ENCODE peak calls at places on chromosomes 6 and 20, in seven cellular contexts. V, L, E, S, F, Q and N are unnamed samples.
A peak's percentile ranks its signal among the peaks of the same experiment; 100 is the strongest.

GRCh38 chr6:70180904-70181599 is 121.8 kb downstream of the COL9A1 start:
- DNase-seq in V (no peak), L (no peak), E (no peak), S (no peak), F (no peak), Q (no peak), N (peak; percentile 11)

GRCh38 chr6:56899311-56899710 is 55.6 kb upstream of the BEND6 start:
- DNase-seq in V (no peak), L (peak; percentile 53), E (no peak), S (no peak), F (no peak), Q (no peak), N (peak; percentile 47)

GRCh38 chr20:59455392-59456341 is 148.7 kb upstream of the PHACTR3 start:
- DNase-seq in V (no peak), L (peak; percentile 15), E (no peak), S (peak; percentile 38), F (no peak), Q (no peak), N (peak; percentile 48)

GRCh38 chr6:3405679-3406078 is 51.2 kb downstream of the SLC22A23 start:
- DNase-seq in V (no peak), L (no peak), E (no peak), S (no peak), F (no peak), Q (no peak), N (peak; percentile 59)

GRCh38 chr6:159966339-159966738 is 2.5 kb upstream of the IGF2R start:
- DNase-seq in V (no peak), L (no peak), E (no peak), S (no peak), F (no peak), Q (no peak), N (no peak)

GRCh38 chr6:47727391-47727790 is 29.0 kb downstream of the ADGRF4 start:
- DNase-seq in V (no peak), L (no peak), E (no peak), S (no peak), F (no peak), Q (no peak), N (no peak)

GRCh38 chr20:1171461-1172093 is 13.2 kb downstream of the TMEM74B start:
- DNase-seq in V (peak; percentile 54), L (peak; percentile 34), E (no peak), S (no peak), F (no peak), Q (no peak), N (peak; percentile 26)

GRCh38 chr6:134436281-134436815 is 118.4 kb upstream of the SGK1 start:
- DNase-seq in V (peak; percentile 84), L (peak; percentile 96), E (peak; percentile 58), S (peak; percentile 54), F (peak; percentile 79), Q (no peak), N (peak; percentile 90)

GRCh38 chr6:34795836-34796425 is 4.0 kb downstream of the BLTP3A start:
- DNase-seq in V (no peak), L (peak; percentile 56), E (no peak), S (no peak), F (no peak), Q (no peak), N (peak; percentile 69)

GRCh38 chr20:62704341-62704948 is 4.2 kb upstream of the NTSR1 start:
- DNase-seq in V (no peak), L (peak; percentile 97), E (peak; percentile 80), S (no peak), F (peak; percentile 89), Q (peak; percentile 95), N (peak; percentile 99)

GRCh38 chr6:43886067-43886461 is 116.1 kb downstream of the VEGFA start:
- DNase-seq in V (no peak), L (no peak), E (no peak), S (no peak), F (no peak), Q (no peak), N (no peak)

GRCh38 chr6:35240838-35241801 is 18.4 kb upstream of the ZNF76 start:
- DNase-seq in V (peak; percentile 86), L (peak; percentile 55), E (peak; percentile 82), S (peak; percentile 82), F (peak; percentile 86), Q (peak; percentile 15), N (peak; percentile 88)

GRCh38 chr20:62566266-62566665 is 76.0 kb upstream of the SLCO4A1 start:
- DNase-seq in V (no peak), L (no peak), E (no peak), S (no peak), F (no peak), Q (no peak), N (no peak)

GRCh38 chr6:122717350-122717749 is 62.2 kb upstream of the FABP7 start:
- DNase-seq in V (no peak), L (peak; percentile 15), E (no peak), S (no peak), F (no peak), Q (no peak), N (no peak)

GRCh38 chr6:149212892-149213786 is 104.4 kb upstream of the TAB2 start:
- DNase-seq in V (peak; percentile 71), L (peak; percentile 9), E (no peak), S (peak; percentile 48), F (no peak), Q (no peak), N (no peak)

GRCh38 chr6:95321106-95321505 is 256.2 kb upstream of the MANEA start:
- DNase-seq in V (no peak), L (no peak), E (no peak), S (no peak), F (no peak), Q (no peak), N (peak; percentile 4)

GRCh38 chr20:34538671-34539123 is 19.8 kb upstream of the MAP1LC3A start:
- DNase-seq in V (peak; percentile 78), L (peak; percentile 49), E (peak; percentile 69), S (peak; percentile 64), F (no peak), Q (no peak), N (peak; percentile 64)

GRCh38 chr20:45445805-45446562 is 23.6 kb upstream of the WFDC2 start:
- DNase-seq in V (peak; percentile 61), L (peak; percentile 31), E (no peak), S (peak; percentile 52), F (no peak), Q (no peak), N (peak; percentile 76)

GRCh38 chr6:73893696-73894095 is 197.7 kb downstream of the CD109 start:
- DNase-seq in V (no peak), L (no peak), E (no peak), S (no peak), F (no peak), Q (no peak), N (no peak)